ENCODE peak calls at places on chromosomes 16 and 17, in four cellular contexts. A, Y, H and B are unnamed samples.

GRCh38 chr17:39364236-39365025 is 37.0 kb downstream of the FBXL20 start:
- DNase-seq in A (no peak), Y (no peak), H (no peak), B (no peak)

GRCh38 chr17:76506408-76507328 is 5.4 kb upstream of the RHBDF2 start:
- DNase-seq in A (peak; percentile 82), Y (peak; percentile 88), H (peak; percentile 81), B (peak; percentile 19)

GRCh38 chr17:82204831-82205719 is 7.6 kb downstream of the CCDC57 start:
- DNase-seq in Y (no peak), A (no peak), H (no peak), B (peak; percentile 57)

GRCh38 chr17:32590974-32591373 is 104.2 kb downstream of the CDK5R1 start:
- DNase-seq in H (no peak), A (no peak), Y (no peak), B (no peak)

GRCh38 chr17:66789961-66790421 is 44.9 kb upstream of the CACNG5 start:
- DNase-seq in H (no peak), A (no peak), Y (no peak), B (no peak)

GRCh38 chr17:77144227-77144626 is 3.5 kb downstream of the SEC14L1 start:
- DNase-seq in H (no peak), A (no peak), Y (no peak), B (no peak)

GRCh38 chr17:59165933-59166342 is 10.4 kb downstream of the PRR11 start:
- DNase-seq in A (peak; percentile 72), H (no peak), Y (peak; percentile 25), B (no peak)

GRCh38 chr17:65604070-65604469 is 42.6 kb upstream of the AXIN2 start:
- DNase-seq in A (peak; percentile 51), H (no peak), Y (no peak), B (no peak)

GRCh38 chr16:10465821-10466220 is 80.0 kb downstream of the ATF7IP2 start:
- DNase-seq in A (no peak), H (no peak), Y (no peak), B (no peak)